ENCODE peak calls at places on chromosomes 1 and 21, in six cellular contexts. L is neuronal stem cell, R is H9, U is H1, P is mesenchymal stem cell, H is mesendoderm. W is an unnamed sample.

GRCh38 chr1:7561936-7562728 is 209.0 kb upstream of the VAMP3 start:
- DNase-seq in P (no peak), U (no peak), H (no peak), R (no peak), L (no peak), W (no peak)

GRCh38 chr1:196105901-196106300 is 502.3 kb downstream of the KCNT2 start:
- DNase-seq in U (no peak), H (peak; percentile 59), R (no peak), L (no peak), P (no peak), W (no peak)

GRCh38 chr1:52139817-52140540 is 1.9 kb upstream of the ZFYVE9 start:
- DNase-seq in L (no peak), P (peak; percentile 94), R (no peak), H (no peak), U (no peak), W (peak; percentile 88)

GRCh38 chr1:159177273-159177907 is 6.0 kb downstream of the CADM3 start:
- DNase-seq in R (peak; percentile 71), P (peak; percentile 63), H (peak; percentile 91), U (no peak), L (peak; percentile 89), W (peak; percentile 58)

GRCh38 chr1:42913426-42914091 is 45.1 kb downstream of the SLC2A1 start:
- DNase-seq in U (peak; percentile 44), R (peak; percentile 77), H (peak; percentile 94), L (peak; percentile 53), P (peak; percentile 89), W (peak; percentile 82)

GRCh38 chr1:50423670-50424000 is 392 bp upstream of the DMRTA2 start:
- DNase-seq in H (peak; percentile 67), U (no peak), R (peak; percentile 75), P (peak; percentile 36), L (no peak), W (no peak)

GRCh38 chr1:179217943-179218507 is 11.5 kb downstream of the ABL2 start:
- DNase-seq in L (no peak), H (no peak), R (no peak), U (no peak), P (peak; percentile 38), W (peak; percentile 55)

GRCh38 chr1:78170845-78171244 is 125.1 kb downstream of the GIPC2 start:
- DNase-seq in P (no peak), H (no peak), R (no peak), L (no peak), U (no peak), W (no peak)

GRCh38 chr1:23837905-23838304 is 12.7 kb upstream of the HMGCL start:
- DNase-seq in R (peak; percentile 31), P (peak; percentile 11), H (peak; percentile 7), U (no peak), L (no peak), W (no peak)

GRCh38 chr1:94772230-94772641 is 47.9 kb upstream of the SLC44A3 start:
- DNase-seq in P (peak; percentile 95), H (peak; percentile 35), R (no peak), L (no peak), U (no peak), W (peak; percentile 52)

GRCh38 chr1:35603941-35604340 is 30.8 kb downstream of the TFAP2E start:
- DNase-seq in U (no peak), P (peak; percentile 19), H (no peak), L (no peak), R (no peak), W (no peak)

GRCh38 chr1:39214998-39215873 is 10.7 kb downstream of the MACF1 start:
- DNase-seq in H (peak; percentile 39), U (no peak), L (no peak), R (no peak), P (no peak), W (no peak)

GRCh38 chr1:24380508-24380907 is 33.1 kb downstream of the STPG1 start:
- DNase-seq in P (no peak), L (no peak), H (no peak), U (no peak), R (peak; percentile 11), W (no peak)

GRCh38 chr1:51518033-51518729 is 885 bp downstream of the EPS15 start:
- DNase-seq in L (peak; percentile 32), U (no peak), H (peak; percentile 91), R (peak; percentile 67), P (peak; percentile 60), W (peak; percentile 28)

GRCh38 chr1:171257207-171258052 is 9.1 kb downstream of the FMO1 start:
- DNase-seq in P (no peak), U (no peak), H (no peak), R (no peak), L (no peak), W (no peak)

GRCh38 chr1:110062612-110063011 is 7.9 kb downstream of the ALX3 start:
- DNase-seq in R (no peak), L (no peak), U (no peak), P (no peak), H (peak; percentile 21), W (no peak)

GRCh38 chr1:214261206-214262123 is 19.5 kb upstream of the SMYD2 start:
- DNase-seq in P (peak; percentile 74), L (peak; percentile 73), U (no peak), H (peak; percentile 80), R (peak; percentile 88), W (peak; percentile 69)

GRCh38 chr1:18149113-18149641 is 41.6 kb downstream of the IGSF21 start:
- DNase-seq in U (no peak), R (peak; percentile 48), L (no peak), H (peak; percentile 38), P (no peak), W (no peak)

GRCh38 chr1:66330711-66331110 is 203.2 kb upstream of the SGIP1 start:
- DNase-seq in H (no peak), R (no peak), U (no peak), P (no peak), L (no peak), W (peak; percentile 63)

GRCh38 chr1:42684139-42684538 is 1.9 kb downstream of the YBX1 start:
- DNase-seq in P (peak; percentile 36), H (peak; percentile 31), L (no peak), R (no peak), U (no peak), W (peak; percentile 16)

GRCh38 chr1:25476186-25477097 is 45.7 kb downstream of the MACO1 start:
- DNase-seq in H (no peak), R (no peak), U (no peak), P (no peak), L (no peak), W (no peak)

GRCh38 chr1:117928881-117929339 is 511 bp downstream of the GDAP2 start:
- DNase-seq in U (peak; percentile 9), R (peak; percentile 61), H (peak; percentile 83), L (peak; percentile 50), P (peak; percentile 83), W (peak; percentile 63)

GRCh38 chr21:33028271-33028670 is 2.5 kb downstream of the OLIG2 start:
- DNase-seq in R (no peak), P (no peak), L (no peak), U (no peak), H (no peak), W (no peak)

GRCh38 chr1:164768045-164768402 is 209.0 kb downstream of the PBX1 start:
- DNase-seq in H (no peak), R (no peak), U (no peak), P (peak; percentile 45), L (no peak), W (peak; percentile 32)

GRCh38 chr1:172640146-172640545 is 18.8 kb upstream of the FASLG start:
- DNase-seq in U (no peak), L (no peak), H (no peak), P (no peak), R (no peak), W (peak; percentile 42)
- H2AK5ac ChIP-seq in U (no peak overlapping the region), L (no peak overlapping the region), H (no peak overlapping the region), P (peak overlapping the region; percentile 65), R (no peak overlapping the region), W (peak overlapping the region; percentile 95)

GRCh38 chr1:81264976-81265375 is 535.8 kb upstream of the ADGRL2 start:
- DNase-seq in U (no peak), P (no peak), R (no peak), L (no peak), H (no peak), W (no peak)
- H2BK15ac ChIP-seq in U (no peak overlapping the region), P (no peak overlapping the region), R (no peak overlapping the region), L (no peak overlapping the region), H (no peak overlapping the region), W (no peak overlapping the region)

GRCh38 chr1:201013991-201014815 is 9.3 kb downstream of the KIF21B start:
- DNase-seq in L (no peak), H (peak; percentile 92), R (peak; percentile 94), P (no peak), U (no peak), W (no peak)
- H2AK5ac ChIP-seq in L (peak overlapping the region; percentile 67), H (no peak overlapping the region), R (no peak overlapping the region), P (no peak overlapping the region), U (no peak overlapping the region), W (no peak overlapping the region)

DNA sequence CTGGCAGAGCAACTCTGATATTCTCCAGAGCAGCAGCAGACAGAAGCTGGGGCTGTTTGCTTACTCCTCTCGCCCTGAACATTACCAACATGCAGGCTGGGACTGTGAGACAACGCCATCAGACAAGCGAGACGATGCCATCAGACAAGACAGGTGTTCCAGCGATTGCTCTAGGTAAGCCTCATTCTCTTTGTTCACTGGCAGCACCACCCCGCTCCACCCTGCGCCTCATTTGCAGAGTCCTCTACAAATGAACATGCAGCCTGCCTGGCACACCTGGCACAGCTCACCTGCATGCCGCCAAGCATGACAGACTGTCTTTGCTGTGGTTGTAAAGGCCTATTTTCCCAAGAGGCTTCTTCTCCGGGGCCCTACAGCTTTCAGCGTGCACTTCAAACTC is 346.2 kb downstream of the SMYD3 start:
- DNase-seq in U (no peak), R (no peak), P (no peak), H (no peak), L (no peak), W (no peak)
- H2BK15ac ChIP-seq in U (no peak overlapping the region), R (no peak overlapping the region), P (no peak overlapping the region), H (no peak overlapping the region), L (no peak overlapping the region), W (peak overlapping the region; percentile 74)

DNA sequence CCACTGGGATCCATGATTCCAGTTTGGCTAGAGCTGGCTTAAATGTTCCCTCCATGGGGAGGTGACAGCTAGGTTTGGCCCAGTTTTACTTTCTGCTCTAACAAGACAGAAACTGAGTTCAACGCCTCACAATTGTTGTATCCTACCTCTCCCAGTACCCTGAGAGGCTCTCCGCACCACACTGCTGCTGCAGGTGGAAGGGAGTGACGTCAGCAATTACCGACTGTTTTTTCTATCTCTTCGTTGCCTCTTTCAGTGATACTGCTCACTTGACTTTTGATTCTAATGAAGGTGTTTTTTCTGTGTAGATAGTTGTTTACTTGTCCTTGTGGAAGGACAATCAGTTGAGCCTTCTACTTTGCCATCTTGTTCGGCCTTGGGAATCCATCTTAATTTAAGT is 204.9 kb upstream of the DUSP10 start:
- DNase-seq in R (no peak), P (no peak), L (no peak), H (no peak), U (no peak), W (no peak)
- H2AK5ac ChIP-seq in R (no peak overlapping the region), P (no peak overlapping the region), L (no peak overlapping the region), H (no peak overlapping the region), U (no peak overlapping the region), W (no peak overlapping the region)

GRCh38 chr1:16262067-16262466 is 25.1 kb upstream of the CPLANE2 start:
- DNase-seq in P (no peak), U (no peak), H (no peak), R (no peak), L (no peak), W (no peak)

GRCh38 chr1:16266411-16267118 is 29.6 kb upstream of the CPLANE2 start:
- DNase-seq in H (peak; percentile 28), P (peak; percentile 29), R (no peak), L (no peak), U (no peak), W (peak; percentile 56)

GRCh38 chr1:16267690-16268180 is 30.8 kb upstream of the CPLANE2 start:
- DNase-seq in P (no peak), L (no peak), H (no peak), U (no peak), R (no peak), W (no peak)
- H2BK15ac ChIP-seq in P (no peak overlapping the region), L (no peak overlapping the region), H (no peak overlapping the region), U (no peak overlapping the region), R (no peak overlapping the region), W (no peak overlapping the region)

GRCh38 chr1:185644531-185644930 is 89.7 kb upstream of the HMCN1 start:
- DNase-seq in L (no peak), U (no peak), P (no peak), H (no peak), R (no peak), W (no peak)
- H2AK5ac ChIP-seq in L (no peak overlapping the region), U (no peak overlapping the region), P (no peak overlapping the region), H (peak overlapping the region; percentile 80), R (no peak overlapping the region), W (no peak overlapping the region)

W was measured in IMR-90.